ENCODE peak calls at places on chromosome 15, in four cellular contexts. Z is body of pancreas, C is GM12878, J is Peyer's patch. E is an unnamed sample.
A peak's percentile ranks its signal among the peaks of the same experiment; 100 is the strongest.

GRCh38 chr15:74564182-74564581 is 23.2 kb downstream of the ARID3B start:
- DNase-seq in Z (no peak), C (no peak), J (no peak), E (no peak)

GRCh38 chr15:73190189-73190601 is 137.9 kb downstream of the NEO1 start:
- DNase-seq in Z (no peak), C (no peak), J (no peak), E (no peak)

GRCh38 chr15:81859737-81860516 is 185.9 kb downstream of the MEX3B start:
- DNase-seq in Z (no peak), C (no peak), J (no peak), E (no peak)

GRCh38 chr15:93347917-93348316 is 258.9 kb upstream of the RGMA start:
- DNase-seq in Z (no peak), C (no peak), J (no peak), E (no peak)

GRCh38 chr15:82986442-82986780 is 401 bp downstream of the RAMAC start:
- DNase-seq in Z (no peak), C (peak; percentile 7), J (no peak), E (no peak)

GRCh38 chr15:33742286-33742685 is 226.0 kb upstream of the CHRM5 start:
- DNase-seq in Z (no peak), C (no peak), J (no peak), E (no peak)

GRCh38 chr15:99343836-99344551 is 92.7 kb downstream of the LRRC28 start:
- DNase-seq in Z (no peak), C (no peak), J (peak; percentile 56), E (no peak)

GRCh38 chr15:51649659-51650521 is 27.3 kb upstream of the DMXL2 start:
- DNase-seq in Z (peak; percentile 50), C (peak; percentile 63), J (peak; percentile 61), E (peak; percentile 70)

GRCh38 chr15:62087671-62088360 is 21.0 kb downstream of the C2CD4A start:
- DNase-seq in Z (peak; percentile 57), C (no peak), J (no peak), E (no peak)

GRCh38 chr15:36365963-36366362 is 213.5 kb upstream of the CDIN1 start:
- DNase-seq in Z (no peak), C (no peak), J (no peak), E (no peak)

GRCh38 chr15:20294651-20295237 is 246.9 kb downstream of the GOLGA6L6 start:
- DNase-seq in Z (no peak), C (no peak), J (peak; percentile 44), E (no peak)

GRCh38 chr15:45642203-45642932 is 7.5 kb downstream of the SQOR start:
- DNase-seq in Z (no peak), C (no peak), J (no peak), E (no peak)

GRCh38 chr15:90911906-90912769 is 9.0 kb downstream of the MAN2A2 start:
- DNase-seq in Z (no peak), C (no peak), J (no peak), E (no peak)

GRCh38 chr15:94840794-94841587 is 609.6 kb downstream of the MCTP2 start:
- DNase-seq in Z (no peak), C (no peak), J (no peak), E (no peak)

GRCh38 chr15:36977620-36978610 is 122.4 kb downstream of the MEIS2 start:
- DNase-seq in Z (no peak), C (no peak), J (no peak), E (no peak)

GRCh38 chr15:73125219-73125618 is 73.0 kb downstream of the NEO1 start:
- DNase-seq in Z (no peak), C (no peak), J (no peak), E (no peak)

GRCh38 chr15:71646767-71647478 is 163.4 kb upstream of the NR2E3 start:
- DNase-seq in Z (no peak), C (no peak), J (no peak), E (no peak)

GRCh38 chr15:83930813-83931212 is 276.9 kb downstream of the ADAMTSL3 start:
- DNase-seq in Z (peak; percentile 74), C (no peak), J (no peak), E (no peak)

GRCh38 chr15:49060710-49061483 is 14.7 kb upstream of the SECISBP2L start:
- DNase-seq in Z (no peak), C (no peak), J (no peak), E (no peak)

GRCh38 chr15:81939604-81940440 is 106.0 kb downstream of the MEX3B start:
- DNase-seq in Z (no peak), C (no peak), J (no peak), E (no peak)

GRCh38 chr15:75076277-75076676 is 52.9 kb downstream of the PPCDC start:
- DNase-seq in Z (no peak), C (no peak), J (peak; percentile 28), E (no peak)

GRCh38 chr15:33028495-33028894 is 166.0 kb downstream of the FMN1 start:
- DNase-seq in Z (no peak), C (no peak), J (no peak), E (no peak)

GRCh38 chr15:27336676-27337075 is 365.7 kb downstream of the GABRG3 start:
- DNase-seq in Z (no peak), C (no peak), J (no peak), E (no peak)

GRCh38 chr15:28887344-28888174 is 1.8 kb downstream of the APBA2 start:
- DNase-seq in Z (no peak), C (no peak), J (no peak), E (no peak)

GRCh38 chr15:31065824-31066223 is 35.7 kb downstream of the TRPM1 start:
- DNase-seq in Z (no peak), C (no peak), J (no peak), E (no peak)

GRCh38 chr15:82699726-82700125 is 9.9 kb downstream of the AP3B2 start:
- DNase-seq in Z (no peak), C (no peak), J (peak; percentile 36), E (no peak)

GRCh38 chr15:26260517-26261133 is 397.5 kb upstream of the ATP10A start:
- DNase-seq in Z (peak; percentile 35), C (no peak), J (no peak), E (peak; percentile 3)

GRCh38 chr15:74997161-74997942 is 2.0 kb downstream of the SCAMP5 start:
- DNase-seq in Z (peak; percentile 24), C (no peak), J (no peak), E (no peak)

GRCh38 chr15:81163961-81164800 is 30.1 kb downstream of the CFAP161 start:
- DNase-seq in Z (no peak), C (no peak), J (no peak), E (no peak)

GRCh38 chr15:88400591-88400990 is 66.6 kb downstream of the MRPL46 start:
- DNase-seq in Z (no peak), C (no peak), J (no peak), E (no peak)

GRCh38 chr15:65032823-65033537 is 3.5 kb upstream of the MTFMT start:
- DNase-seq in Z (peak; percentile 70), C (no peak), J (peak; percentile 91), E (peak; percentile 22)

GRCh38 chr15:98799461-98799971 is 151.2 kb downstream of the IGF1R start:
- DNase-seq in Z (peak; percentile 38), C (no peak), J (no peak), E (no peak)

GRCh38 chr15:64045106-64045435 is 1.2 kb downstream of the DAPK2 start:
- DNase-seq in Z (no peak), C (no peak), J (no peak), E (no peak)

GRCh38 chr15:89824607-89824867 is 9.9 kb upstream of the ANPEP start:
- DNase-seq in Z (no peak), C (no peak), J (no peak), E (no peak)

GRCh38 chr15:68796576-68796975 is 24.1 kb downstream of the ANP32A start:
- DNase-seq in Z (no peak), C (no peak), J (no peak), E (no peak)

GRCh38 chr15:68794307-68794706 is 26.4 kb downstream of the ANP32A start:
- DNase-seq in Z (no peak), C (peak; percentile 32), J (no peak), E (no peak)

GRCh38 chr15:68793776-68794175 is 26.9 kb downstream of the ANP32A start:
- DNase-seq in Z (no peak), C (no peak), J (no peak), E (no peak)

GRCh38 chr15:68794869-68795268 is 25.8 kb downstream of the ANP32A start:
- DNase-seq in Z (no peak), C (no peak), J (no peak), E (no peak)

DNA sequence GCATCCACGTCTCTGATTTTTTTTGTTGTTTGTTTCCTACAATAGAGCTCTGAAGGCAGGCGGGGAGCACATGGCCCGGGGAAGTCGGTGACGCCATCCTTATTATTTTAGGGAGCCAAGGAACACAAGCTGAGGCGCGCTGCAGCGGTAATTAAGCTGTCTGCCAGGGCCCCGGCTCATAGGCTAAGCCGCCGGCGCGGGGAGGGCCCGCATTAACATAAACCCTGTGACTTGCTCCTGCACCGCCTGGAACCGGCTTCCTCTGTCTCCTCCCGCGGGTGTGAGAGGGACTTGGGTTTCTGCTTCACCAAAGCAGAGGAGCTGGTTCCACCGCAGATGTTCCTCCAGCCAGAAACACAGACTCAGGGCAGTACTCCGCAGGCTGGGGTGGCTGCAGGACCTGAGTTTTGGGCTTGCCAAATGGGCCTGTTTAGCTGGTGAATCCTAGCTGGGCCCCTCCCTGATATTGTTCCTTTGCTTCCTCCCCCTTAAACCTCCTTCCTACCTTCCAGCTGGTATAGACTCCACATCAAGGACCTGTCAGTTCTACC is 25.3 kb downstream of the ANP32A start:
- DNase-seq in Z (peak; percentile 72), C (no peak), J (peak; percentile 92), E (peak; percentile 82)
- H3K4me1 ChIP-seq in Z (peaks cover 60% of the 10 kb centered on the region), C (peaks cover 83% of the 10 kb centered on the region), J (peaks cover 65% of the 10 kb centered on the region), E (peaks cover 100% of the 10 kb centered on the region)

GRCh38 chr15:60390931-60391501 is 6.8 kb downstream of the ANXA2 start:
- DNase-seq in Z (peak; percentile 19), C (no peak), J (peak; percentile 85), E (no peak)

GRCh38 chr15:60392601-60392985 is 5.2 kb downstream of the ANXA2 start:
- DNase-seq in Z (no peak), C (no peak), J (no peak), E (peak; percentile 61)

GRCh38 chr15:60390231-60390630 is 7.6 kb downstream of the ANXA2 start:
- DNase-seq in Z (no peak), C (no peak), J (no peak), E (no peak)

GRCh38 chr15:60392986-60393811 is 4.6 kb downstream of the ANXA2 start:
- DNase-seq in Z (peak; percentile 86), C (no peak), J (peak; percentile 86), E (no peak)

GRCh38 chr15:60391722-60392340 is 6.0 kb downstream of the ANXA2 start:
- DNase-seq in Z (no peak), C (no peak), J (no peak), E (no peak)
- H3K4me1 ChIP-seq in Z (peaks cover 76% of the 10 kb centered on the region), C (peaks cover 10% of the 10 kb centered on the region), J (peaks cover 83% of the 10 kb centered on the region), E (peaks cover 90% of the 10 kb centered on the region)

DNA sequence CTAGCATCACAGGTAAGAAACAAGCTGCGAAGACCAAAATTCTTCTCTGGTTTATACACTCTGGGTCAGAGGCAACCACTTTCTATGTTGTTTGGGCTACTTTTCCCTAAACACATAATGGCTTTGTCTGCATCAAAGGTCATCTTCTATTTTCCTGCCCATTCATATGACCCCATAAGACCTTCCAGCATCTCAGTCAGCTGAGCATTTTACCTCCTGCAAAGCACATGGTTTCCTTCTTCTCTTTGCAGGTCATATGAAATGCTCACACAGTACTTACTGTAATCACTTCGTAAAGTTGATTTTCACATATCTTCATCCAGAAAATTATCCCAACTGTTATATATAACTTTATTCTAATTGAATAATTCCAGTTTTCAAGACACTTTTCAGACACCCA is 34.8 kb downstream of the LIPC start:
- DNase-seq in Z (no peak), C (no peak), J (no peak), E (no peak)
- H3K4me1 ChIP-seq in Z (peaks cover 32% of the 10 kb centered on the region), C (peaks cover 18% of the 10 kb centered on the region), J (no peaks in the 10 kb centered on the region), E (no peaks in the 10 kb centered on the region)

GRCh38 chr15:40955930-40956542 is 2.8 kb downstream of the CHAC1 start:
- DNase-seq in Z (no peak), C (no peak), J (no peak), E (no peak)
- H3K4me1 ChIP-seq in Z (peaks cover 59% of the 10 kb centered on the region), C (peaks cover 7% of the 10 kb centered on the region), J (peaks cover 21% of the 10 kb centered on the region), E (peaks cover 14% of the 10 kb centered on the region)